ENCODE peak calls at places on chromosomes 4 and X, in seven cellular contexts. H, W, X, V, O, G and C are unnamed samples.

GRCh38 chr4:77715414-77716290 is 103.5 kb downstream of the CNOT6L start:
- DNase-seq in V (no peak), X (no peak), O (no peak), G (no peak), H (no peak), W (no peak), C (no peak)

GRCh38 chr4:952881-953573 is 20.3 kb downstream of the DGKQ start:
- DNase-seq in O (no peak), G (no peak), X (no peak), W (no peak), V (no peak), H (no peak), C (no peak)

GRCh38 chr4:146243141-146243882 is 29.0 kb downstream of the REELD1 start:
- DNase-seq in V (peak), W (peak), G (peak), O (peak), X (no peak), H (no peak), C (no peak)

GRCh38 chr4:81590596-81590995 is 118.9 kb upstream of the RASGEF1B start:
- DNase-seq in X (no peak), W (no peak), O (no peak), V (no peak), G (no peak), H (no peak), C (no peak)

GRCh38 chrX:30906726-30907125 is 17.7 kb upstream of the TAB3 start:
- DNase-seq in X (no peak), H (no peak), W (no peak), V (no peak), G (peak), O (peak), C (no peak)

GRCh38 chrX:154486052-154486395 is 391 bp downstream of the UBL4A start:
- DNase-seq in V (no peak), W (peak), X (no peak), H (peak), O (peak), G (no peak), C (no peak)

GRCh38 chrX:153689654-153690465 is 2.1 kb downstream of the SLC6A8 start:
- DNase-seq in W (no peak), G (no peak), O (peak), X (no peak), V (no peak), H (no peak), C (no peak)

GRCh38 chr4:156970501-156971167 is 965 bp downstream of the PDGFC start:
- DNase-seq in H (peak), W (no peak), X (no peak), O (peak), V (peak), G (no peak), C (peak)

GRCh38 chr4:168408620-168409019 is 71.7 kb downstream of the DDX60L start:
- DNase-seq in V (peak), W (no peak), G (peak), H (no peak), O (peak), X (peak), C (peak)

GRCh38 chr4:123250843-123251242 is 145.8 kb upstream of the SPRY1 start:
- DNase-seq in V (no peak), O (peak), G (peak), H (no peak), W (no peak), X (no peak), C (no peak)

GRCh38 chrX:38561951-38562719 is 793 bp downstream of the TSPAN7 start:
- DNase-seq in H (no peak), W (peak), X (no peak), V (no peak), O (no peak), G (no peak), C (peak)

GRCh38 chr4:2367626-2368025 is 50.8 kb downstream of the ZFYVE28 start:
- DNase-seq in G (no peak), W (no peak), X (no peak), V (no peak), O (no peak), H (no peak), C (no peak)

GRCh38 chrX:110442631-110443030 is 84.0 kb downstream of the RTL9 start:
- DNase-seq in H (peak), W (no peak), O (peak), V (peak), X (peak), G (peak), C (peak)

GRCh38 chr4:101953949-101954348 is 163.4 kb downstream of the BANK1 start:
- DNase-seq in V (peak), G (peak), X (no peak), W (no peak), H (no peak), O (peak), C (no peak)

GRCh38 chr4:146033149-146033548 is 94.5 kb upstream of the ZNF827 start:
- DNase-seq in G (no peak), V (no peak), H (no peak), W (no peak), X (no peak), O (no peak), C (no peak)

GRCh38 chrX:6228720-6229119 is at the start of gene NLGN4X:
- DNase-seq in V (no peak), X (no peak), O (no peak), W (no peak), G (no peak), H (no peak), C (no peak)

GRCh38 chr4:137390141-137390540 is 142.2 kb downstream of the PCDH18 start:
- DNase-seq in V (no peak), W (no peak), X (no peak), O (peak), G (no peak), H (no peak), C (no peak)

GRCh38 chr4:78599931-78600375 is 48.4 kb downstream of the ANXA3 start:
- DNase-seq in X (no peak), W (no peak), O (no peak), G (no peak), V (no peak), H (no peak), C (no peak)

GRCh38 chr4:75831856-75832405 is 70.3 kb downstream of the PPEF2 start:
- DNase-seq in O (no peak), W (no peak), G (no peak), H (no peak), V (no peak), X (no peak), C (no peak)

GRCh38 chrX:41087219-41087618 is 2.0 kb downstream of the USP9X start:
- DNase-seq in V (no peak), O (no peak), H (no peak), W (no peak), G (no peak), X (no peak), C (no peak)

GRCh38 chr4:179399054-179399782 is 1957.0 kb upstream of the AGA start:
- DNase-seq in V (no peak), H (no peak), X (no peak), W (no peak), G (no peak), O (no peak), C (no peak)

GRCh38 chrX:71245159-71245558 is 8.8 kb downstream of the ZMYM3 start:
- DNase-seq in O (no peak), G (no peak), W (no peak), V (no peak), H (no peak), X (no peak), C (no peak)